ENCODE peak calls at places on chromosomes 6 and 20, in eight cellular contexts. X, J, A, O, I, E, D and W are unnamed samples.

GRCh38 chr6:45084257-45084656 is 243.9 kb upstream of the RUNX2 start:
- DNase-seq in X (peak; percentile 38), J (no peak), A (no peak), O (no peak), I (no peak), E (no peak), D (no peak), W (no peak)

GRCh38 chr6:148086843-148087242 is 255.8 kb upstream of the SASH1 start:
- DNase-seq in X (no peak), J (no peak), A (no peak), O (no peak), I (no peak), E (no peak), D (no peak), W (no peak)

GRCh38 chr6:90098025-90098474 is 198.6 kb downstream of the BACH2 start:
- DNase-seq in X (no peak), J (no peak), A (peak; percentile 75), O (no peak), I (peak; percentile 71), E (peak; percentile 49), D (peak; percentile 66), W (peak; percentile 72)

GRCh38 chr6:152246554-152247337 is 390.4 kb downstream of the SYNE1 start:
- DNase-seq in X (no peak), J (no peak), A (no peak), O (no peak), I (no peak), E (no peak), D (no peak), W (no peak)

GRCh38 chr6:73505142-73505541 is 15.7 kb downstream of the EEF1A1 start:
- DNase-seq in X (no peak), J (no peak), A (no peak), O (no peak), I (no peak), E (no peak), D (no peak), W (no peak)

GRCh38 chr6:25050356-25050755 is 114.6 kb upstream of the RIPOR2 start:
- DNase-seq in X (peak; percentile 60), J (no peak), A (no peak), O (no peak), I (no peak), E (no peak), D (no peak), W (no peak)

GRCh38 chr6:28615955-28616747 is 90.5 kb downstream of the GPX5 start:
- DNase-seq in X (no peak), J (no peak), A (no peak), O (no peak), I (no peak), E (no peak), D (no peak), W (no peak)

GRCh38 chr20:37270586-37271420 is 9.2 kb upstream of the GHRH start:
- DNase-seq in X (no peak), J (no peak), A (no peak), O (no peak), I (no peak), E (no peak), D (no peak), W (no peak)

DNA sequence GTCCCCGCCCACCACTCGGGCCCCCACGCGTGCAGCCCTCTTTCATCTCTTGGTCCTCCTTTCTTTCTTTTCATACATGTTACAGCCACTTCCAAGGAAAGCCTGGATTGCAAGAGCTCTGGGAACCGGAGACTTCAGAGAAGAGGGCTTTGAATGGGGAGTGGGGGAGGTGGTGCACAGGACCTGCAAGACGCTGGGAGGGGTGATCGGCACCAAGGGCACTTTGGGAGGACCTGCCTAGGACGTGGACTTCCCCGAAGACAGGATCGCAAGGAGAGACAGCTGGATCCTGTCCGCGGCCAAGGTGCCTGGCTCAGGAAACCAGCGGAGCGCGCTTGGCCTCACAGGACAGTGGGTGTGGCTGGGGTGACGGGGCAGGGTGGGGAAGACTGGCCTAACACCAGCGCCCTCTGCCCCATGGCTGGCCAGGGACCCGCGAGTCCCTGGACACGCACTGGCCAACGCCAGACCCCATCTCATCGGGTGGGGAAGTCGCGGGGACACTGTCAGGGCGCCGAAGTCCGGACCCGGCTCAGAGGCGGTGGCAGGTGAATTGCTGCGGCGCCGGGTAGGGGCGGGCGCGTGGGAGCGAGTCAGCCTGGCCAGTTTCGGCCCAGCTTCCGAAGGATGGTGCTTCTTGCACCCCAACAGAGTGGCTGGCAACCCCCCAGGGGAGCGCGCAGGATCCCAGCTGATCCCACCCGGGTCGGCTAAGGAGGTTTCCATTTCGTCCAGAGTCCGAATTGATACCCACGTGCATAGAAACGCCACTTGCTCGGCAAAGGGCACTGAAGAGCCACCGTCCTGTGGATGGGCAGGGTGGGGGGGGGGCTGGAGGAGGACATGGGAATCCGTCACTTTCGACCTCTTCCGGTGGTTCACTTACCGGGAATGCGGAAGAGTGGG is 714 bp upstream of the THBD start:
- DNase-seq in X (no peak), J (no peak), A (no peak), O (peak; percentile 92), I (no peak), E (peak; percentile 67), D (peak; percentile 65), W (peak; percentile 86)
- H3K27me3 ChIP-seq in X (peaks cover 3% of the 10 kb centered on the region), J (peaks cover 12% of the 10 kb centered on the region), A (peaks cover 7% of the 10 kb centered on the region), O (peaks cover 85% of the 10 kb centered on the region), I (peaks cover 14% of the 10 kb centered on the region), E (no peaks in the 10 kb centered on the region), D (peaks cover 77% of the 10 kb centered on the region), W (no peaks in the 10 kb centered on the region)

GRCh38 chr20:30487947-30488926 is 769.2 kb upstream of the DEFB115 start:
- DNase-seq in X (no peak), J (no peak), A (no peak), O (peak; percentile 61), I (no peak), E (no peak), D (no peak), W (no peak)
- H3K9me3 ChIP-seq in X (no peaks in the 10 kb centered on the region), J (no peaks in the 10 kb centered on the region), A (no peaks in the 10 kb centered on the region), O (peaks cover 78% of the 10 kb centered on the region), I (no peaks in the 10 kb centered on the region), E (peaks cover 54% of the 10 kb centered on the region), D (peaks cover 44% of the 10 kb centered on the region), W (no peaks in the 10 kb centered on the region)

GRCh38 chr20:61355096-61355495 is 103.0 kb downstream of the CDH4 start:
- DNase-seq in X (no peak), J (no peak), A (no peak), O (peak; percentile 19), I (no peak), E (no peak), D (no peak), W (no peak)

GRCh38 chr20:61359254-61359653 is 107.2 kb downstream of the CDH4 start:
- DNase-seq in X (no peak), J (no peak), A (no peak), O (no peak), I (no peak), E (no peak), D (no peak), W (no peak)

GRCh38 chr20:61356171-61356570 is 104.1 kb downstream of the CDH4 start:
- DNase-seq in X (no peak), J (no peak), A (no peak), O (peak; percentile 47), I (no peak), E (no peak), D (no peak), W (no peak)

GRCh38 chr20:61355585-61355984 is 103.5 kb downstream of the CDH4 start:
- DNase-seq in X (no peak), J (no peak), A (no peak), O (peak; percentile 34), I (no peak), E (no peak), D (no peak), W (no peak)

DNA sequence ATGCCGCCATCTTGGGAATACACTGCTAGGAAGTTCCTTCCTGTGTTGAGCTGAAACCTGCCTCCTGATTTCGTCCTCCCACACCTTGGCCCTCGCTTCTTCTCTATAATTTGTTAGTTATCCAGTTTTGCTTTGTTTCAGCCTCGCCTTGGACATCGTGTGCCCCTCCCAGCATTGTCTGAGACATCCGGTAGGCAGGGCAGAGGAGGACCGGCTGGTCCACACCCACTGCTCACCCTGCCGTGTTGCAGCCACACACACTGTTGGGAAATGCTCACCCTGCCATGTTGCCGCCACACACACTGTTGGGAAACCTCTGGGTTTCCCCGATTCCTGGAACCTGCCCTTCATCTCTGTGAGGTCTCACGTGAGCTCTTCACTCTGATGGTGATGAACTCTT is 105.1 kb downstream of the CDH4 start:
- DNase-seq in X (no peak), J (no peak), A (no peak), O (no peak), I (no peak), E (no peak), D (no peak), W (no peak)
- H3K27me3 ChIP-seq in X (no peaks in the 10 kb centered on the region), J (no peaks in the 10 kb centered on the region), A (peaks cover 21% of the 10 kb centered on the region), O (peaks cover 5% of the 10 kb centered on the region), I (peaks cover 3% of the 10 kb centered on the region), E (no peaks in the 10 kb centered on the region), D (peaks cover 75% of the 10 kb centered on the region), W (no peaks in the 10 kb centered on the region)

GRCh38 chr20:58508762-58509395 is 6.3 kb downstream of the APCDD1L start:
- DNase-seq in X (no peak), J (no peak), A (no peak), O (no peak), I (no peak), E (peak; percentile 3), D (no peak), W (no peak)

GRCh38 chr20:58500256-58500655 is 14.9 kb downstream of the APCDD1L start:
- DNase-seq in X (no peak), J (no peak), A (no peak), O (no peak), I (no peak), E (no peak), D (no peak), W (no peak)

GRCh38 chr20:58503668-58504067 is 11.5 kb downstream of the APCDD1L start:
- DNase-seq in X (no peak), J (no peak), A (no peak), O (no peak), I (no peak), E (no peak), D (no peak), W (no peak)

GRCh38 chr20:58504566-58504965 is 10.6 kb downstream of the APCDD1L start:
- DNase-seq in X (no peak), J (no peak), A (no peak), O (no peak), I (no peak), E (no peak), D (no peak), W (no peak)
- H3K9me3 ChIP-seq in X (peaks cover 5% of the 10 kb centered on the region), J (no peaks in the 10 kb centered on the region), A (no peaks in the 10 kb centered on the region), O (peaks cover 47% of the 10 kb centered on the region), I (no peaks in the 10 kb centered on the region), E (peaks cover 38% of the 10 kb centered on the region), D (peaks cover 57% of the 10 kb centered on the region), W (peaks cover 13% of the 10 kb centered on the region)

GRCh38 chr6:34151321-34152041 is 5.6 kb upstream of the GRM4 start:
- DNase-seq in X (no peak), J (no peak), A (no peak), O (peak; percentile 56), I (no peak), E (no peak), D (no peak), W (no peak)
- H3K27me3 ChIP-seq in X (peaks cover 27% of the 10 kb centered on the region), J (no peaks in the 10 kb centered on the region), A (no peaks in the 10 kb centered on the region), O (peaks cover 93% of the 10 kb centered on the region), I (no peaks in the 10 kb centered on the region), E (peaks cover 5% of the 10 kb centered on the region), D (peaks cover 94% of the 10 kb centered on the region), W (no peaks in the 10 kb centered on the region)